ENCODE peak calls at places on chromosomes 1 and 21, in six cellular contexts. One of them, this sample, is unnamed.
A peak's percentile ranks its signal among the peaks of the same experiment; 100 is the strongest.

GRCh38 chr1:44276006-44276405 is 62.7 kb downstream of the DMAP1 start:
- DNase-seq in CD4-positive, CD25-positive, alpha-beta regulatory T cell: no peak
- DNase-seq in heart left ventricle: no peak
- DNase-seq in tibial artery: no peak
- DNase-seq in H1: no peak
- DNase-seq in pancreas: no peak
- DNase-seq in this sample: no peak

GRCh38 chr1:113756461-113756860 is 2.8 kb downstream of the PHTF1 start:
- DNase-seq in CD4-positive, CD25-positive, alpha-beta regulatory T cell: no peak
- DNase-seq in heart left ventricle: no peak
- DNase-seq in tibial artery: no peak
- DNase-seq in H1: no peak
- DNase-seq in pancreas: no peak
- DNase-seq in this sample: no peak

GRCh38 chr1:40096646-40096976 is 441 bp downstream of the PPT1 start:
- DNase-seq in CD4-positive, CD25-positive, alpha-beta regulatory T cell: no peak
- DNase-seq in heart left ventricle: no peak
- DNase-seq in tibial artery: no peak
- DNase-seq in H1: no peak
- DNase-seq in pancreas: no peak
- DNase-seq in this sample: no peak

GRCh38 chr1:47465605-47466004 is 27.8 kb downstream of the FOXD2 start:
- DNase-seq in CD4-positive, CD25-positive, alpha-beta regulatory T cell: no peak
- DNase-seq in heart left ventricle: no peak
- DNase-seq in tibial artery: no peak
- DNase-seq in H1: no peak
- DNase-seq in pancreas: no peak
- DNase-seq in this sample: no peak

GRCh38 chr1:234721476-234722266 is 111.7 kb upstream of the IRF2BP2 start:
- DNase-seq in CD4-positive, CD25-positive, alpha-beta regulatory T cell: no peak
- DNase-seq in heart left ventricle: no peak
- DNase-seq in tibial artery: peak; percentile 83
- DNase-seq in H1: no peak
- DNase-seq in pancreas: no peak
- DNase-seq in this sample: peak; percentile 88

GRCh38 chr1:165787741-165788140 is 19.1 kb upstream of the TMCO1 start:
- DNase-seq in CD4-positive, CD25-positive, alpha-beta regulatory T cell: no peak
- DNase-seq in heart left ventricle: no peak
- DNase-seq in tibial artery: no peak
- DNase-seq in H1: no peak
- DNase-seq in pancreas: no peak
- DNase-seq in this sample: no peak

GRCh38 chr1:179080866-179081695 is 789 bp upstream of the TOR3A start:
- DNase-seq in CD4-positive, CD25-positive, alpha-beta regulatory T cell: peak; percentile 34
- DNase-seq in heart left ventricle: no peak
- DNase-seq in tibial artery: no peak
- DNase-seq in H1: no peak
- DNase-seq in pancreas: no peak
- DNase-seq in this sample: no peak

GRCh38 chr1:97630281-97630680 is 290.6 kb downstream of the DPYD start:
- DNase-seq in CD4-positive, CD25-positive, alpha-beta regulatory T cell: no peak
- DNase-seq in heart left ventricle: no peak
- DNase-seq in tibial artery: no peak
- DNase-seq in H1: no peak
- DNase-seq in pancreas: no peak
- DNase-seq in this sample: no peak

GRCh38 chr1:69376408-69376807 is 191.3 kb upstream of the LRRC7 start:
- DNase-seq in CD4-positive, CD25-positive, alpha-beta regulatory T cell: no peak
- DNase-seq in heart left ventricle: no peak
- DNase-seq in tibial artery: no peak
- DNase-seq in H1: no peak
- DNase-seq in pancreas: no peak
- DNase-seq in this sample: no peak

GRCh38 chr1:69373520-69373919 is 194.2 kb upstream of the LRRC7 start:
- DNase-seq in CD4-positive, CD25-positive, alpha-beta regulatory T cell: no peak
- DNase-seq in heart left ventricle: no peak
- DNase-seq in tibial artery: no peak
- DNase-seq in H1: no peak
- DNase-seq in pancreas: no peak
- DNase-seq in this sample: no peak

GRCh38 chr1:69377507-69377906 is 190.2 kb upstream of the LRRC7 start:
- DNase-seq in CD4-positive, CD25-positive, alpha-beta regulatory T cell: no peak
- DNase-seq in heart left ventricle: no peak
- DNase-seq in tibial artery: no peak
- DNase-seq in H1: no peak
- DNase-seq in pancreas: no peak
- DNase-seq in this sample: no peak
- H3K9me3 ChIP-seq in CD4-positive, CD25-positive, alpha-beta regulatory T cell: no peaks in the 10 kb centered on the region
- H3K9me3 ChIP-seq in heart left ventricle: no peaks in the 10 kb centered on the region
- H3K9me3 ChIP-seq in tibial artery: no peaks in the 10 kb centered on the region
- H3K9me3 ChIP-seq in H1: peaks cover 3% of the 10 kb centered on the region
- H3K9me3 ChIP-seq in pancreas: no peaks in the 10 kb centered on the region
- H3K9me3 ChIP-seq in this sample: no peaks in the 10 kb centered on the region

GRCh38 chr1:156496211-156496761 is 4.3 kb downstream of the MEF2D start:
- DNase-seq in CD4-positive, CD25-positive, alpha-beta regulatory T cell: no peak
- DNase-seq in heart left ventricle: peak; percentile 58
- DNase-seq in tibial artery: peak; percentile 74
- DNase-seq in H1: no peak
- DNase-seq in pancreas: peak; percentile 52
- DNase-seq in this sample: no peak
- H3K4me3 ChIP-seq in CD4-positive, CD25-positive, alpha-beta regulatory T cell: peak overlapping the region; percentile 85
- H3K4me3 ChIP-seq in heart left ventricle: no peak overlapping the region
- H3K4me3 ChIP-seq in tibial artery: peak overlapping the region; percentile 78
- H3K4me3 ChIP-seq in H1: no peak overlapping the region
- H3K4me3 ChIP-seq in pancreas: peak overlapping the region; percentile 4
- H3K4me3 ChIP-seq in this sample: no peak overlapping the region

DNA sequence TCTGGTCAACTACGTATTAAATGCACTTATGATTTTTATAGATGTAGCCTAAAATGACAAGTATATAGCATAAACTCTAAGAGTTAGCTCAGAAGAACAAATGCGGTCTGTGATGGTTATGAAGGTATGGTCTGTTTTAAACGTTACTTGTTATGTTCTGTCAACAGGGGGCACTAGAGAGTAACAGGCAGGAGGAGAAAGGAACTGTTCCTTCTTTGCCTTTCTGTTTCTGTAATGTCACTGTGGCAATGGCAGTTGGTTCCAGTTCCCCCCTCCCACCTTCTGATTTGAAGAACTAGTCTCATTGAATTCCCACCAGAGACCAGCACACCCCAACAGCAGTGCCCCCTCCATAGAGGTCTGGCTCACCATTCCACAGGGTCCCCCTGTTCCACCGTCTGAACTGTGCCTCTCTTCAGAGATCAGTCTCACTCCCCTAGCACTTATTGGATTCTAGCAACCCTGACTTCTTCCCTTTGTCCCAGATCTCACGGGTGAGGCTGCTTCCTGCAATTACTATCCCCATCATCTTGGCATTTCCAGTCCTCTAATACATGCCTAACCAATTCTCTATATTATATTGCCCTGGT is 14.0 kb downstream of the KRTAP24-1 start:
- DNase-seq in CD4-positive, CD25-positive, alpha-beta regulatory T cell: no peak
- DNase-seq in heart left ventricle: no peak
- DNase-seq in tibial artery: no peak
- DNase-seq in H1: peak; percentile 48
- DNase-seq in pancreas: no peak
- DNase-seq in this sample: no peak
- H3K9me3 ChIP-seq in CD4-positive, CD25-positive, alpha-beta regulatory T cell: no peaks in the 10 kb centered on the region
- H3K9me3 ChIP-seq in heart left ventricle: no peaks in the 10 kb centered on the region
- H3K9me3 ChIP-seq in tibial artery: no peaks in the 10 kb centered on the region
- H3K9me3 ChIP-seq in H1: no peaks in the 10 kb centered on the region
- H3K9me3 ChIP-seq in pancreas: no peaks in the 10 kb centered on the region
- H3K9me3 ChIP-seq in this sample: no peaks in the 10 kb centered on the region

DNA sequence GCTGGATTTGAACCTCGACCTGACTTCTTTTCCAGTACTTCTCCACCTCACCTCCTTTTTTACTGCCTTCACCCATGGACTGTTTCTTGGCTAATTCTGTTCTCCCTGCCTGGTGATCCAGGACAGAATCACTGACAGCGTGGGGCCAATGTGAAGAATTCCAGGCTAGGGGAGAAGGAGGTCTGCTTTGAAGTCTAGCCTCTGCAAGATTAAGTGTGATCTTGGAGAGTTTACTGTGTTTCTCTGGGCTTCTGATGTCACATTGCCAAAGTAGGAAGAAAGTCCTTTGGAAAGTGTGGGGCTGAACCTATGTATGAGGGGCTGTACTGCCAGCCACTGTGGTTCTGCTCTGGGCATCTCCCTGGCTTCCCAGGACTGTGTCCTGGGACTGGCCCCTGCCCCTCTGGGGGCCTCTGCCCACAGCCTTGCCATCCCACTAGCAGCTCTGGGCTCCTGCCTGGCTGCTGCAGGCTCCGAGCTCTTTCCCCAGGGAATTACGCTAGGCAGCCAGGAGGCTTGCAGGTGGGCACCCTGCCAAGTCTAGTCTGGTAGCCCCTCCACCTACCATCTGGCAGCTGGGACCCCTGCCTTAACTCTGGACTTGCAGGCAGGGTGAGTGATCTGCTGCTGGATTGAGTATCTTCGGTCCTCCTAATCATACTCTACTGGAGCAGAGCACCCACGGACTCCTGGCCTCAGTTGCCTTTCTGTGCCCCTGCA is 52.2 kb downstream of the YARS1 start:
- DNase-seq in CD4-positive, CD25-positive, alpha-beta regulatory T cell: no peak
- DNase-seq in heart left ventricle: no peak
- DNase-seq in tibial artery: no peak
- DNase-seq in H1: no peak
- DNase-seq in pancreas: no peak
- DNase-seq in this sample: no peak
- H3K4me3 ChIP-seq in CD4-positive, CD25-positive, alpha-beta regulatory T cell: no peak overlapping the region
- H3K4me3 ChIP-seq in heart left ventricle: no peak overlapping the region
- H3K4me3 ChIP-seq in tibial artery: no peak overlapping the region
- H3K4me3 ChIP-seq in H1: peak overlapping the region; percentile 50
- H3K4me3 ChIP-seq in pancreas: no peak overlapping the region
- H3K4me3 ChIP-seq in this sample: no peak overlapping the region

GRCh38 chr1:193325771-193326170 is 139.4 kb upstream of the B3GALT2 start:
- DNase-seq in CD4-positive, CD25-positive, alpha-beta regulatory T cell: no peak
- DNase-seq in heart left ventricle: no peak
- DNase-seq in tibial artery: no peak
- DNase-seq in H1: no peak
- DNase-seq in pancreas: no peak
- DNase-seq in this sample: no peak
- H3K9me3 ChIP-seq in CD4-positive, CD25-positive, alpha-beta regulatory T cell: no peaks in the 10 kb centered on the region
- H3K9me3 ChIP-seq in heart left ventricle: no peaks in the 10 kb centered on the region
- H3K9me3 ChIP-seq in tibial artery: peaks cover 4% of the 10 kb centered on the region
- H3K9me3 ChIP-seq in H1: peaks cover 3% of the 10 kb centered on the region
- H3K9me3 ChIP-seq in pancreas: no peaks in the 10 kb centered on the region
- H3K9me3 ChIP-seq in this sample: no peaks in the 10 kb centered on the region

GRCh38 chr1:162822391-162823200 is 32.1 kb downstream of the HSD17B7 start:
- DNase-seq in CD4-positive, CD25-positive, alpha-beta regulatory T cell: no peak
- DNase-seq in heart left ventricle: peak; percentile 46
- DNase-seq in tibial artery: peak; percentile 62
- DNase-seq in H1: peak; percentile 78
- DNase-seq in pancreas: peak; percentile 64
- DNase-seq in this sample: peak; percentile 53
- H3K4me3 ChIP-seq in CD4-positive, CD25-positive, alpha-beta regulatory T cell: peak overlapping the region; percentile 47
- H3K4me3 ChIP-seq in heart left ventricle: peak overlapping the region; percentile 20
- H3K4me3 ChIP-seq in tibial artery: peak overlapping the region; percentile 40
- H3K4me3 ChIP-seq in H1: peak overlapping the region; percentile 71
- H3K4me3 ChIP-seq in pancreas: peak overlapping the region; percentile 33
- H3K4me3 ChIP-seq in this sample: peak overlapping the region; percentile 36